ENCODE peak calls at places on chromosomes 2 and 18, in six cellular contexts. S is neural progenitor cell, C is A673, B is esophagus muscularis mucosa, D is PC-9, O is colonic mucosa. Q is an unnamed sample. For H3K4me1, the result is how much of the 10 kb centered on the place peaks cover.

GRCh38 chr2:112749755-112750559 is 14.5 kb downstream of the CKAP2L start:
- DNase-seq in O (peak), B (no peak), D (no peak), C (peak), S (peak), Q (no peak)

GRCh38 chr2:73285162-73285739 is 973 bp upstream of the FBXO41 start:
- DNase-seq in D (peak), S (no peak), B (no peak), C (no peak), O (no peak), Q (no peak)

GRCh38 chr2:144682248-144682647 is 162.3 kb upstream of the ZEB2 start:
- DNase-seq in B (no peak), O (no peak), S (no peak), D (no peak), C (no peak), Q (peak)

GRCh38 chr2:212727751-212728150 is 189.1 kb upstream of the ERBB4 start:
- DNase-seq in C (no peak), D (no peak), B (no peak), O (no peak), S (no peak), Q (no peak)

GRCh38 chr2:27920148-27920885 is 29.8 kb downstream of the BABAM2 start:
- DNase-seq in B (no peak), S (no peak), D (no peak), O (no peak), C (peak), Q (no peak)

GRCh38 chr18:31274915-31275314 is 43.0 kb upstream of the DSG1 start:
- DNase-seq in C (no peak), B (no peak), D (peak), O (peak), S (no peak), Q (peak)

GRCh38 chr2:241774419-241775222 is 2.0 kb upstream of the GAL3ST2 start:
- DNase-seq in D (peak), O (peak), S (no peak), B (no peak), C (peak), Q (no peak)

GRCh38 chr2:191218292-191218898 is 26.8 kb upstream of the MYO1B start:
- DNase-seq in D (no peak), O (peak), S (peak), B (no peak), C (peak), Q (peak)

GRCh38 chr2:173048901-173049661 is 26.6 kb upstream of the MAP3K20 start:
- DNase-seq in S (no peak), O (peak), C (peak), D (peak), B (no peak), Q (peak)

GRCh38 chr2:105771841-105772240 is 27.1 kb downstream of the NCK2 start:
- DNase-seq in B (no peak), S (peak), C (no peak), O (no peak), D (no peak), Q (no peak)

GRCh38 chr2:33763671-33764310 is 164.7 kb upstream of the FAM98A start:
- DNase-seq in B (no peak), O (no peak), S (no peak), C (no peak), D (no peak), Q (no peak)

GRCh38 chr2:188485496-188485895 is 193.8 kb downstream of the GULP1 start:
- DNase-seq in D (no peak), O (no peak), C (no peak), B (no peak), S (peak), Q (no peak)

GRCh38 chr18:8499810-8500663 is 109.2 kb upstream of the RAB12 start:
- DNase-seq in D (no peak), S (no peak), O (no peak), C (no peak), B (no peak), Q (no peak)

GRCh38 chr2:203352604-203353255 is 24.5 kb downstream of the ABI2 start:
- DNase-seq in S (no peak), C (no peak), D (no peak), B (no peak), O (no peak), Q (no peak)

GRCh38 chr2:236038096-236038495 is 130.1 kb downstream of the GBX2 start:
- DNase-seq in B (no peak), C (no peak), O (no peak), S (no peak), D (no peak), Q (no peak)

GRCh38 chr18:78726326-78727056 is 253.1 kb upstream of the SALL3 start:
- DNase-seq in C (no peak), B (no peak), S (no peak), O (no peak), D (no peak), Q (no peak)

GRCh38 chr18:25658476-25658875 is 306.5 kb upstream of the ZNF521 start:
- DNase-seq in D (no peak), O (no peak), S (no peak), B (no peak), C (no peak), Q (no peak)

GRCh38 chr2:121351521-121352318 is 66.7 kb upstream of the TFCP2L1 start:
- DNase-seq in C (no peak), O (no peak), D (no peak), S (no peak), B (no peak), Q (no peak)

DNA sequence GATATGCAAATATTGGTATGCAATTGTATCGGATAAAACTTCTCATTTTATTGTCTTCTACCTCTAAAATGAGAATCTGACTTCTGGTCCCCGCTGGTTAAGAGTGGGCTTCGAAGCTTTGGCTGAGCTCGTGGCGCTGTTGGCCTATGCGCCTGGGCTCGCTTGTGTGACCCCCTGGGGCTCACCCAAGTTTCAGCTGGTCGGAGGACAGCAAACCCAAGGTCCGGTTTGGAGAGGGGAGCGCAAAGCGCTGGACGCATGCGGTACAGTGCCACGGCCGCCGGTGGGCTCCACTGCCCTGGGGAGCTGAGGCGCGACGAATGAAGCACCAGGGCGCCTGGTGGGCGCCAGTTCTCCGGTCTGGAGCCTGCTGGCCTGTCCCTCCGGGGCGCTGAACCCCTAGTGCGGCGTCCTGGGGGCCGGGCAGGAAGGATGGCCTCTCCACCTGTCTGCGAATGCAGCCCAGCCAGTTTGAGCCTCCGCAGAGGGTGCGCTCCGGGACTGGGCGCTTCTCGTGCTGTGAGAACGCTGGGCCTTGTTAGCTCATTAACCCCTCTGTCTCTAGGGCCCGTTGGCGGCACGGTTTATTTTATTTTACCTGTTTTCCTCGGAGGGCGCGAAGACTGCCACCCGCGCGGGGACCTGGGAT is 10.3 kb downstream of the MEIS1 start:
- DNase-seq in S (peak), D (no peak), O (no peak), B (no peak), C (no peak), Q (no peak)
- TF ChIP-seq CTCF in S (peak), D (no peak), O (no peak), B (peak), C (no peak), Q (no peak)

DNA sequence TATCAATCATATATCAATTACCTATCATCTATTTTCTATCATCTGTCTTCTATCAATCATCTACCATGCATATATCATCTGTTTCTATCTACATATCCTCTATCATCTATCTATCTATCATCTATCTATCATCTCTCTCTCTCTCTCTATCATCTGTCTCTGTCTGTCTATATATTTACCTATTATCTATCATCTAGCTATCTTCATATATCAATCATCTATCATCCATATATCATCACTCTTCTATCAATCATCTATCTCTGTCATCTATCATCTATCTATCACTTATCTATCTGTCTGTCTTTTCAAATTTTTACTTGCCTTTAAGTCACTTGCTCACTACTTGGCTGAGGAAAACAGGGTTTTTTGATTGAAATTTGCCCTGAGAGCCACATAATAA is 592.3 kb downstream of the DCDC2C start:
- DNase-seq in C (no peak), O (no peak), S (no peak), D (no peak), B (no peak), Q (no peak)
- H3K4me1 ChIP-seq in C (under half), O (under half), S (under half), D (under half), B (under half), Q (under half)

GRCh38 chr18:12422936-12423335 is 15.2 kb downstream of the PRELID3A start:
- DNase-seq in S (peak), B (no peak), O (no peak), C (peak), D (no peak), Q (no peak)
- TF ChIP-seq CTCF in S (peak), B (no peak), O (no peak), C (peak), D (no peak), Q (peak)

GRCh38 chr18:11996907-11997306 is 15.6 kb downstream of the IMPA2 start:
- DNase-seq in O (no peak), B (no peak), C (no peak), S (no peak), D (no peak), Q (no peak)

GRCh38 chr18:11997466-11997865 is 16.2 kb downstream of the IMPA2 start:
- DNase-seq in D (no peak), C (no peak), S (no peak), B (no peak), O (no peak), Q (no peak)

GRCh38 chr18:11994708-11995444 is 13.6 kb downstream of the IMPA2 start:
- DNase-seq in B (no peak), C (no peak), S (peak), O (peak), D (no peak), Q (no peak)

GRCh38 chr18:11995445-11996189 is 14.3 kb downstream of the IMPA2 start:
- DNase-seq in D (peak), S (peak), B (no peak), O (peak), C (peak), Q (no peak)

GRCh38 chr18:11996190-11996754 is 15.0 kb downstream of the IMPA2 start:
- DNase-seq in C (no peak), O (no peak), D (no peak), B (no peak), S (no peak), Q (no peak)
- H3K4me1 ChIP-seq in C (under half), O (under half), D (under half), B (half or more), S (under half), Q (under half)

GRCh38 chr2:142981069-142981378 is 103.6 kb downstream of the KYNU start:
- DNase-seq in B (no peak), S (no peak), O (no peak), D (no peak), C (no peak), Q (no peak)
- TF ChIP-seq CTCF in B (no peak), S (no peak), O (no peak), D (peak), C (peak), Q (no peak)

DNA sequence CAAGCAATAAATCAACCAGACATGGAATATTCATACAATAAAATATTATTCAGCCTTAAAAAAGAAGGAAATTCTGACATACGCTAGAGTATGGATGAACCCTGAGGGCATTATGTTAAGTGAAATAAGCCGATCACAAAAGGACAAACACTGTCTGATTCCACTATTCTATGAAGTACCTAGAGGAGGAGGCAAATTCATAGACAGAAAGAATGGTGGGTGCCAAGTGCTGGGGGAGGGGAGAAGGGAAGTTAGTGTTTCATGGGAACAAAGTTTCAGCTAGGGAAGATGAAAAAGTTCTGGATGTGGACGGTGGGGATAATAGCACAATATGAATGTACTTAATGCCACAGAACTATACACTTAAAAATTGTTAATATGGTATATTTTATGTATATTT is 19.8 kb downstream of the SMAD7 start:
- DNase-seq in B (no peak), O (no peak), C (no peak), S (no peak), D (no peak), Q (no peak)
- H3K4me1 ChIP-seq in B (half or more), O (half or more), C (half or more), S (under half), D (under half), Q (under half)